ENCODE peak calls at places on chromosomes 4 and X, in four cellular contexts. U is stimulated activated CD8-positive, alpha-beta memory T cell treated with anti-CD3 and anti-CD28 coated beads, Interleukin-4, amount 100 ng/mL, for 4 hours; C is hippocampal formation; E is fibroblast of lung. N is an unnamed sample.

GRCh38 chrX:102765794-102766193 is 45.3 kb downstream of the GPRASP3 start:
- DNase-seq in U (no peak), C (no peak), E (peak), N (no peak)

GRCh38 chr4:149914101-149914500 is 98.5 kb upstream of the IQCM start:
- DNase-seq in U (no peak), C (no peak), E (no peak), N (no peak)

GRCh38 chr4:71614626-71615025 is 169.3 kb downstream of the GC start:
- DNase-seq in U (no peak), C (no peak), E (no peak), N (no peak)

GRCh38 chr4:139557506-139558110 is 1.6 kb upstream of the SETD7 start:
- DNase-seq in U (no peak), C (no peak), E (no peak), N (no peak)

GRCh38 chr4:74117024-74117534 is 18.1 kb upstream of the CXCL2 start:
- DNase-seq in U (no peak), C (peak), E (peak), N (no peak)

GRCh38 chrX:76202471-76202870 is 29.6 kb downstream of the PBDC1 start:
- DNase-seq in U (no peak), C (no peak), E (no peak), N (no peak)

GRCh38 chr4:165369522-165369921 is 9.3 kb upstream of the CPE start:
- DNase-seq in U (no peak), C (no peak), E (no peak), N (no peak)

GRCh38 chr4:71550220-71551190 is 211.7 kb downstream of the SLC4A4 start:
- DNase-seq in U (no peak), C (no peak), E (peak), N (no peak)

GRCh38 chr4:181030961-181031360 is 1212.2 kb upstream of the TENM3 start:
- DNase-seq in U (no peak), C (peak), E (peak), N (no peak)

GRCh38 chr4:38177792-38178665 is 217.8 kb downstream of the PTTG2 start:
- DNase-seq in U (no peak), C (no peak), E (no peak), N (peak)

GRCh38 chr4:26611879-26612278 is 28.0 kb downstream of the TBC1D19 start:
- DNase-seq in U (no peak), C (no peak), E (no peak), N (no peak)

GRCh38 chr4:9942921-9943600 is 78.2 kb downstream of the SLC2A9 start:
- DNase-seq in U (no peak), C (no peak), E (no peak), N (no peak)

GRCh38 chr4:785332-786073 is 40.4 kb downstream of the CPLX1 start:
- DNase-seq in U (no peak), C (no peak), E (no peak), N (no peak)

GRCh38 chr4:173526034-173526482 is 4.0 kb downstream of the HAND2 start:
- DNase-seq in U (no peak), C (no peak), E (no peak), N (no peak)